ENCODE peak calls at places on chromosomes 16 and 17, in eight cellular contexts. B is A673, I is testis, H is endodermal cell, M is RWPE2, O is adrenal gland, W is prostate gland, K is H9. N is an unnamed sample.
A peak's percentile ranks its signal among the peaks of the same experiment; 100 is the strongest.

GRCh38 chr16:55437627-55438026 is 41.4 kb upstream of the MMP2 start:
- DNase-seq in B (no peak), O (no peak), M (no peak), H (no peak), I (no peak), K (no peak), W (no peak), N (no peak)

GRCh38 chr16:87575027-87575804 is 27.1 kb upstream of the JPH3 start:
- DNase-seq in H (peak; percentile 88), W (no peak), M (no peak), K (peak; percentile 87), I (peak; percentile 46), B (no peak), O (no peak), N (no peak)

GRCh38 chr17:39283896-39284295 is 58.2 kb upstream of the STAC2 start:
- DNase-seq in M (no peak), B (no peak), O (no peak), K (no peak), H (no peak), W (no peak), I (no peak), N (no peak)

GRCh38 chr16:74867281-74867849 is 92.7 kb upstream of the FA2H start:
- DNase-seq in H (no peak), K (peak; percentile 55), I (no peak), M (no peak), W (no peak), O (no peak), B (no peak), N (no peak)

GRCh38 chr16:10552998-10553491 is 27.4 kb downstream of the EMP2 start:
- DNase-seq in B (no peak), M (no peak), I (peak; percentile 86), O (no peak), K (peak; percentile 84), W (no peak), H (peak; percentile 86), N (peak; percentile 70)

GRCh38 chr17:82428546-82428945 is 10.2 kb upstream of the OGFOD3 start:
- DNase-seq in H (no peak), W (no peak), M (no peak), O (no peak), I (no peak), K (no peak), B (no peak), N (no peak)

GRCh38 chr17:312476-313148 is 40.0 kb downstream of the RPH3AL start:
- DNase-seq in I (no peak), K (no peak), M (peak; percentile 43), H (no peak), O (no peak), B (no peak), W (no peak), N (no peak)

GRCh38 chr16:52068447-52069074 is 478.4 kb downstream of the TOX3 start:
- DNase-seq in K (peak; percentile 53), M (no peak), W (peak; percentile 36), I (peak; percentile 38), H (peak; percentile 74), B (peak; percentile 67), O (no peak), N (no peak)

GRCh38 chr17:7982666-7983065 is 19.7 kb upstream of the GUCY2D start:
- DNase-seq in O (no peak), B (no peak), H (peak; percentile 60), K (no peak), M (no peak), I (no peak), W (no peak), N (no peak)

GRCh38 chr17:44092051-44092450 is 21.5 kb downstream of the G6PC3 start:
- DNase-seq in H (no peak), W (no peak), B (no peak), I (no peak), M (no peak), O (no peak), K (no peak), N (no peak)

GRCh38 chr17:57747221-57748017 is 2.3 kb upstream of the CCDC182 start:
- DNase-seq in O (peak; percentile 42), K (no peak), I (peak; percentile 49), W (peak; percentile 43), B (peak; percentile 77), M (no peak), H (peak; percentile 78), N (peak; percentile 63)

GRCh38 chr17:41547921-41548843 is 20.1 kb upstream of the KRT19 start:
- DNase-seq in M (peak; percentile 98), B (peak; percentile 52), K (no peak), O (peak; percentile 70), W (peak; percentile 44), H (peak; percentile 64), I (peak; percentile 83), N (peak; percentile 66)

GRCh38 chr16:8944113-8944765 is 19.5 kb downstream of the USP7 start:
- DNase-seq in I (no peak), B (no peak), K (no peak), H (peak; percentile 50), M (no peak), W (no peak), O (no peak), N (no peak)

GRCh38 chr16:8946544-8946943 is 17.2 kb downstream of the USP7 start:
- DNase-seq in O (no peak), K (no peak), B (no peak), H (peak; percentile 54), W (no peak), I (no peak), M (no peak), N (no peak)

GRCh38 chr16:8943001-8943763 is 20.5 kb downstream of the USP7 start:
- DNase-seq in H (peak; percentile 63), I (no peak), W (no peak), M (no peak), B (no peak), O (no peak), K (no peak), N (no peak)

GRCh38 chr16:8948069-8948593 is 15.6 kb downstream of the USP7 start:
- DNase-seq in W (no peak), H (no peak), B (no peak), M (no peak), I (no peak), O (no peak), K (no peak), N (no peak)

GRCh38 chr16:8945626-8946296 is 17.9 kb downstream of the USP7 start:
- DNase-seq in H (no peak), I (no peak), M (no peak), W (no peak), O (no peak), B (no peak), K (no peak), N (no peak)
- H3K4me1 ChIP-seq in H (peaks cover 4% of the 10 kb centered on the region), I (peaks cover 22% of the 10 kb centered on the region), M (no peaks in the 10 kb centered on the region), W (no peaks in the 10 kb centered on the region), O (peaks cover 78% of the 10 kb centered on the region), B (peaks cover 15% of the 10 kb centered on the region), K (peaks cover 19% of the 10 kb centered on the region), N (peaks cover 92% of the 10 kb centered on the region)

GRCh38 chr17:48860034-48860433 is 29.2 kb downstream of the CALCOCO2 start:
- DNase-seq in H (no peak), B (no peak), I (no peak), K (no peak), M (no peak), W (no peak), O (no peak), N (no peak)
- TF ChIP-seq CTCF in H (peak; percentile 65), B (peak; percentile 31), I (no peak), K (peak; percentile 56), M (no peak), W (no peak), O (no peak), N (no peak)

DNA sequence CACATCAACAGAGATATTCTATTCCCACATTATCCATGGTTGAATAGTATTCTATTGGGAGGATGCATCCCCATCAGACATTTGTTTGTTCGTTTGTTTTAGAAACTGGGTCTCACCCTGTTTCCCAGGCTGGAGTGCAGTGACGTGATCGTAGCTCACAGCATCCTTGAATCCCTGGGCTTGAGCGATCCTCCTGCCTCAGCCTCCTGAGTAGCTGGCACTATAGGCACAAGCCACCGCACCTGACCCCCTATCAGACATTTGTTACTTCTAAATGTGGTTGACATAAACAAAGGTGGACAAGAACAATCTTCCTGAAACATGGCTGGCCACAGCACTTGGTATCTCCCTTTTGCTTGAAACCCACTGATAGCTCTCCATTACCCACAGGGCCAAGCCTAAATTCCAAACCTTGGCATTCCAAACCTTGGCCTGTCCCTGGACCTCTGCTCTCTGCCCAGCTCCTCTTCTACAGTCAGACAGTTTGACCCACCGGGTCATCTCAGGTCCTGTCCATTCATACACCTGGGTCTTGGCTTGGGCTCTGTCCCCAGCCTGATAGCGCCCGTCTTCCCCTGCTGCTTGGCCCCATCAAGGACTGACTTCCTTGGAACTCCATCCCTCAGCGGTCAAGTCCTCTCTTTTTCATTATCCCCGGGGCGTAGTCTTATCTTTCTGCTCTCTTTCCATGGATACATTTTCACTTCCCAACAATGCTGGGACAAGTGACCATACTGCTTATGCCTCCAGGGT is 1.5 kb upstream of the PRR29 start:
- DNase-seq in O (no peak), H (peak; percentile 39), W (no peak), B (no peak), I (no peak), K (peak; percentile 27), M (peak; percentile 42), N (no peak)
- H3K4me1 ChIP-seq in O (peaks cover 15% of the 10 kb centered on the region), H (no peaks in the 10 kb centered on the region), W (no peaks in the 10 kb centered on the region), B (no peaks in the 10 kb centered on the region), I (peaks cover 10% of the 10 kb centered on the region), K (peaks cover 3% of the 10 kb centered on the region), M (no peaks in the 10 kb centered on the region), N (peaks cover 28% of the 10 kb centered on the region)

GRCh38 chr17:28698253-28698941 is 13.3 kb downstream of the PROCA1 start:
- DNase-seq in O (no peak), H (no peak), W (no peak), M (no peak), I (no peak), B (no peak), K (no peak), N (no peak)
- TF ChIP-seq CTCF in O (no peak), H (no peak), W (no peak), M (no peak), I (no peak), B (no peak), K (no peak), N (no peak)

GRCh38 chr17:77455111-77455877 is 314.5 kb downstream of the SEC14L1 start:
- DNase-seq in W (no peak), B (no peak), I (peak; percentile 66), H (no peak), O (no peak), K (no peak), M (no peak), N (no peak)
- H3K4me1 ChIP-seq in W (peaks cover 45% of the 10 kb centered on the region), B (peaks cover 41% of the 10 kb centered on the region), I (peaks cover 63% of the 10 kb centered on the region), H (peaks cover 24% of the 10 kb centered on the region), O (peaks cover 59% of the 10 kb centered on the region), K (peaks cover 11% of the 10 kb centered on the region), M (peaks cover 48% of the 10 kb centered on the region), N (no peaks in the 10 kb centered on the region)

GRCh38 chr16:89491238-89491869 is 993 bp upstream of the ANKRD11 start:
- DNase-seq in W (no peak), O (no peak), I (no peak), H (peak; percentile 77), K (no peak), B (no peak), M (no peak), N (no peak)
- TF ChIP-seq CTCF in W (no peak), O (no peak), I (peak; percentile 33), H (peak; percentile 62), K (peak; percentile 41), B (no peak), M (no peak), N (no peak)

N was measured in right atrium auricular region.